ENCODE peak calls at places on chromosome 22, in six cellular contexts. E is prostate gland, N is pancreas, Q is GM06990, S is fibroblast of the aortic adventitia, Z is WTC11. Y is an unnamed sample.

GRCh38 chr22:49760630-49761571 is 66.8 kb downstream of the BRD1 start:
- DNase-seq in E (no peak), N (no peak), Q (peak), S (no peak), Z (no peak), Y (peak)

GRCh38 chr22:46569848-46570695 is 32.7 kb upstream of the CELSR1 start:
- DNase-seq in E (no peak), N (peak), Q (no peak), S (no peak), Z (peak), Y (no peak)

GRCh38 chr22:43493297-43493696 is 81.5 kb downstream of the MPPED1 start:
- DNase-seq in E (no peak), N (no peak), Q (no peak), S (no peak), Z (no peak), Y (no peak)

GRCh38 chr22:29166180-29166579 is 39.5 kb upstream of the EMID1 start:
- DNase-seq in E (no peak), N (no peak), Q (peak), S (no peak), Z (no peak), Y (no peak)

GRCh38 chr22:17970205-17970708 is 54.1 kb downstream of the MICAL3 start:
- DNase-seq in E (no peak), N (no peak), Q (no peak), S (no peak), Z (no peak), Y (no peak)

GRCh38 chr22:48405741-48406140 is 1421.9 kb downstream of the BRD1 start:
- DNase-seq in E (no peak), N (no peak), Q (no peak), S (no peak), Z (no peak), Y (no peak)

GRCh38 chr22:23035557-23036277 is 34.6 kb upstream of the GNAZ start:
- DNase-seq in E (no peak), N (no peak), Q (no peak), S (no peak), Z (no peak), Y (no peak)

GRCh38 chr22:21734540-21735197 is 925 bp downstream of the YPEL1 start:
- DNase-seq in E (no peak), N (no peak), Q (no peak), S (no peak), Z (no peak), Y (no peak)

GRCh38 chr22:32951807-32952153 is 106.4 kb downstream of the SYN3 start:
- DNase-seq in E (no peak), N (peak), Q (no peak), S (no peak), Z (no peak), Y (no peak)

GRCh38 chr22:33240901-33241300 is 182.7 kb upstream of the SYN3 start:
- DNase-seq in E (no peak), N (no peak), Q (peak), S (no peak), Z (no peak), Y (no peak)

GRCh38 chr22:26648011-26648497 is 9.3 kb upstream of the MIAT start:
- DNase-seq in E (no peak), N (no peak), Q (no peak), S (no peak), Z (peak), Y (no peak)

GRCh38 chr22:28148816-28149465 is 229.9 kb upstream of the PITPNB start:
- DNase-seq in E (no peak), N (no peak), Q (no peak), S (no peak), Z (no peak), Y (no peak)

GRCh38 chr22:48268293-48268692 is 1505.8 kb downstream of the TBC1D22A start:
- DNase-seq in E (no peak), N (no peak), Q (no peak), S (no peak), Z (no peak), Y (no peak)

GRCh38 chr22:17411213-17411612 is 42.0 kb downstream of the CECR2 start:
- DNase-seq in E (no peak), N (no peak), Q (no peak), S (peak), Z (no peak), Y (no peak)

GRCh38 chr22:33409134-33409533 is 351.0 kb upstream of the SYN3 start:
- DNase-seq in E (no peak), N (no peak), Q (no peak), S (no peak), Z (no peak), Y (no peak)

GRCh38 chr22:48832592-48832991 is 995.1 kb downstream of the BRD1 start:
- DNase-seq in E (no peak), N (no peak), Q (no peak), S (no peak), Z (no peak), Y (no peak)

GRCh38 chr22:31753005-31753633 is 700 bp upstream of the DEPDC5 start:
- DNase-seq in E (peak), N (peak), Q (peak), S (no peak), Z (peak), Y (peak)

GRCh38 chr22:29813563-29813962 is 24.5 kb downstream of the ASCC2 start:
- DNase-seq in E (no peak), N (no peak), Q (no peak), S (no peak), Z (no peak), Y (no peak)

DNA sequence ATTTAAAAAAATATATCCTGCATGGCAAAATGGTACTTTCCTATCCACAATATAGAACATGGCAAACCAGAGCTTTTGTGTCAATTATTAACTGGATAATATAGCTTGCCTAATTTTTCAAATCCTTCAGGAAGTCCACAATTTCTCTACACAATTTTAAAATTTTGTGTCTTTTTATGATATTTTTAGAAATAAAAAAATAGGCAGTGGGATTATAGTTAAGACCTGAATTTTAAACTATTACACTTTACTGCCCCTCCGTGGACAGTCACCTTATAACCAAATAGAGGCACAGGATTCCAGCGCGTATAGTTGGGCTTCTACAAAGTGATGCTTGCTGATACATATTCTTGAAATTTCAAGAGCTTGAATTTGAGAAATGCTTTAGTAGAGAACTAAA is 2.1 kb upstream of the DMC1 start:
- DNase-seq in E (peak), N (no peak), Q (peak), S (peak), Z (no peak), Y (peak)
- TF ChIP-seq CTCF in E (peak), N (no peak), Q (peak), S (peak), Z (no peak), Y (peak)

DNA sequence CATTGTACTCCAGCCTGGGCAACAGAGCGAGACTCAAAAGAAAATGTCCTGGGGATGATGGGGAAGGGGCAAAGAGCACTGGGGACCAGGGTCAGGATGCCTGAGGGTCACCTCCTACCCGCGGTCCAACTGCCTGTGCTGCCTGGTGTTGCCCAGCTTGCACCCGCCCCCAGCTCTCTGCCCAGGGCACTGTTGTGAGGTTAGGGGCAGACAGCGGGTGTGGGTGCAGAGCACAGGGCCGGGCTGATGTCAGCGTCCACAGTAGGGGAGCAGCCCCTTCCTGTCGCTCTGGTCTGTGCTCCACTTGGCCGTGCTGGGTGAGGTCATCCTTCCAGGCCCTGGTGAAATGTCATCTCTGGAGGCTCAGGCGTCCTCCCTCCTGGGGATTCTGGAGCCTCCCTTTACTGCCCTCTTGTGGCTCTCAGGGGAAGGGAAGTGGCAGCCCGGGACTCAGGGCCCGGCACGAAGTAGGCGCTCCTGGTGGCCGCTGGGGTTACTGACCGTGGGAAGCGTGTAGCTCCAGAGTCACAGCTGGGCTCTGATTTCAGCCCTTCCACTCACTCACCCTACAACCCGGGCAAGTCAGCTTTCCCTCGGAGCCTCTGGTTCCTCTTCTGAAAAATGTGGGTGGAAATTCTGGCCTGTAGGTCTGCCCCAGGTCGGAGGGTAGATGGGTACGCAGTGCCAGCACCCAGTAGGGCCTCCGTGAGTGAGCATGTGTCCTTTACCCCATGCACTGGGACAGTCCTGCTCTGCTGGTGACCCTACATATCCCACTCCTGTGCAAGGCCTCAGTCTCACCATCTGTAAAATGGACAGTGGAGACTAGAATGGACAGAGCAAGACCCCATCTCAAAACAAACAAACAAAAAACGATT is 17.3 kb upstream of the PRR5 start:
- DNase-seq in E (peak), N (peak), Q (peak), S (peak), Z (peak), Y (peak)
- TF ChIP-seq CTCF in E (peak), N (peak), Q (peak), S (peak), Z (peak), Y (peak)

GRCh38 chr22:39216143-39216490 is 28.7 kb downstream of the PDGFB start:
- DNase-seq in E (no peak), N (no peak), Q (no peak), S (no peak), Z (no peak), Y (no peak)

GRCh38 chr22:39214006-39214382 is 30.8 kb downstream of the PDGFB start:
- DNase-seq in E (no peak), N (no peak), Q (no peak), S (no peak), Z (no peak), Y (no peak)

GRCh38 chr22:39214383-39215069 is 30.3 kb downstream of the PDGFB start:
- DNase-seq in E (peak), N (no peak), Q (no peak), S (no peak), Z (peak), Y (no peak)

GRCh38 chr22:39215070-39215396 is 29.7 kb downstream of the PDGFB start:
- DNase-seq in E (no peak), N (no peak), Q (no peak), S (no peak), Z (no peak), Y (no peak)

DNA sequence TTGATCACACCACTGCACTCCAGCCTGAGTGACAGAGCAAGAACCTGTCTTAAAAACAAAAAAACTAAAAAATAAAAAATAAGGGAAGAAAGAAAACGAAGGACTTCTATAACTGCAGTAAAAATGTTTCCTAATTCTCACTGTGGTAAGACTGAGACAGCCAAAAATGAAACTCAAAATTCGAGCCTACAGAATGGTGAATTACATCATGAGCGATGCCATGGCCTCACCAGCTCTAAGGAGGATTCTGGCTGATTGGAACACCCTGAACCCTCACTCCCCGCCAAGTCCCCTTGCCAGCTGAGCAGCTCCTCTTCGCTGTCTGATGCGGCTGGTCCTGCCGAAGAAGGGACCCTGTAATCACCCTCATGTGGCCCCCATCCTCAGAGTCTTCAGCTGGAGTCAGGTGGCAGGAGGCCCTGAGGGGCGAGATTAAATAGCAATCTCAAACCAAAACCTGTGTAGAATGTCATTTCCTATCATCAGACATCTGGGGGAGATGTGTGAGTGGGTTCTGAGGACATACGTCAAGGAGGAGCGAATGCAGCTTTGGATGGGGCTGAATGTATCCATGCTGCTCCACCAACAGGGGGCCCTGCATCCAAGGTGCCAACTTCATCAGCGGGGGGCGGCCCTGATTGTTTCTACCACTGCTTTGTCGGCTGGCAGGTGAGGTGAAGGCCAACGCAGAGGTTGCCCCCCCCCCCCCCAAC is 29.2 kb downstream of the PDGFB start:
- DNase-seq in E (no peak), N (no peak), Q (no peak), S (no peak), Z (peak), Y (no peak)
- TF ChIP-seq CTCF in E (no peak), N (peak), Q (peak), S (peak), Z (peak), Y (peak)

DNA sequence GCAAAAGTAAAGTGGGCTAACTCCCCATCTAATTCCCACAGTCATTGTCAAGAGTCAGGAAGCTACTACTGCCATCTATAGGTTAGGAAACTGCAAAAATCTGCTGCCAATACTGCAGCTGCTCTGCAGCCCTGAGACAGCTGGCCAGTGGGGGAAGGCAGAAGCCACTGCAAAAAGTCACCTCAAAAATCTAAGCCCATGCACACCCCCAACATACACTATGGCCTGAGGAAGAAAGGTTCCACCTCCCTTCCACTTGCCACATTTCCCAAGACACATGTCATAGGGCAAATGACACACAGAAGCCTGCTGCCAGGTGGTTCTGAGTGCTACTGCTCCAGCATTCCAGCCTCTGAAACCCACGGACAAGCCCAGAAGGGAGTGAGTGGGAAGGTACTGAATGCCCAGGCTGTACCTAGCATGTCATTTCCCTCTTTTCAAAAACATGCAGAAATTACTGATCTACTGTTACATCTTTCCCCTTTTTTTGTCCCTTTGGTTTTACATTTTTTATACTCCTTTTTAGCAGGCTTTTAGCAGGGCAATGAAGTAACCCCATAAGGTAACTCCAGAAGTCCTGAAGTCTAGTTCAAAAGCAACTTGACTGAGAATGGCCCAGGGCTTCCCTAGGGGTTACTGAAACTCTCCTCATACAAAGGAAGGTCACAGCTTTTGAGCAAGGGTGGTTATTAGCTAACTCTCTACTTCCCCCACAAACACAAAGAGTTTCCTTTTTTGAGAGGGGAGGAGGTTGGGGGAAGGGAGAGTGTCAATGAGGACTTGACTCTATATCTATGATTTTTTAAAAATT is 36.8 kb downstream of the DGCR2 start:
- DNase-seq in E (no peak), N (no peak), Q (peak), S (peak), Z (no peak), Y (peak)
- TF ChIP-seq CTCF in E (no peak), N (no peak), Q (peak), S (peak), Z (no peak), Y (peak)

DNA sequence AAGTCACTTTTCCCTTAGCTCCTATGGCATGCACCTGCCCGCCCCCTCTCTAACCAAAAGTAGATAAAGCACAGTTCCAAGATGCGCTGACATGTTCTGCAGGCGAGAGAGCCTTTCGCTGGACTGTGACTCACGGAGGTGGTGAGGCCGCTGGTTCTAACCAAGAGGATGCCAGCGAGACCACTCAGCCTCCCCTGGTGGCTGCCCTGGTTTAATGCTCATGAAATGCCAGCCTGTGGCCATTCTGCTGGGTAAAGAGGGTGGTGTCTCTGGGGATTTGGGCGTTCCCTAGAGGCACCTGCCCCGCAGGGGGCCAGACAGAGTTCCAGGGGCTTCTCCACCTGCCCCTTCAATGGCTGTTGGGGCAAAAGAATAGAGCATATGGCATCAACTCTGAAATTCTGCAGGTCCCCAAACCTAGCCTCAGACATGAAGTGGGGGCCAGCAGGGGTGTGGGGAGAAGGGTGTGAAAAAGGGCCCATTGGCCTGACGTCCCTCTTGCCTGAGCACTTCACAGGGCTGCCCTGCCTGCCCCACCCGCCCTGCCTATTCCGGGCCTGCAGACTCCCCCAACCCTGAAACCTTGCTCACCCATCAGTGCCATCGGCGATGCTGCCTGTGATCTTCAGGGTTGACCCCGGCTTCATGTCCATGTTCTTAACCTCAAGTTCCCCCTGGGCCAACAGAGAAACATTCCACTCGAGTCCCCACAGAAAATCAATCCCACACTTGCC is 8.5 kb downstream of the LGALS2 start:
- DNase-seq in E (no peak), N (no peak), Q (no peak), S (no peak), Z (no peak), Y (no peak)
- TF ChIP-seq CTCF in E (no peak), N (no peak), Q (peak), S (no peak), Z (no peak), Y (no peak)

GRCh38 chr22:24107668-24108067 is 73.6 kb upstream of the SUSD2 start:
- DNase-seq in E (peak), N (no peak), Q (no peak), S (peak), Z (no peak), Y (no peak)
- TF ChIP-seq CTCF in E (peak), N (no peak), Q (no peak), S (peak), Z (no peak), Y (no peak)

DNA sequence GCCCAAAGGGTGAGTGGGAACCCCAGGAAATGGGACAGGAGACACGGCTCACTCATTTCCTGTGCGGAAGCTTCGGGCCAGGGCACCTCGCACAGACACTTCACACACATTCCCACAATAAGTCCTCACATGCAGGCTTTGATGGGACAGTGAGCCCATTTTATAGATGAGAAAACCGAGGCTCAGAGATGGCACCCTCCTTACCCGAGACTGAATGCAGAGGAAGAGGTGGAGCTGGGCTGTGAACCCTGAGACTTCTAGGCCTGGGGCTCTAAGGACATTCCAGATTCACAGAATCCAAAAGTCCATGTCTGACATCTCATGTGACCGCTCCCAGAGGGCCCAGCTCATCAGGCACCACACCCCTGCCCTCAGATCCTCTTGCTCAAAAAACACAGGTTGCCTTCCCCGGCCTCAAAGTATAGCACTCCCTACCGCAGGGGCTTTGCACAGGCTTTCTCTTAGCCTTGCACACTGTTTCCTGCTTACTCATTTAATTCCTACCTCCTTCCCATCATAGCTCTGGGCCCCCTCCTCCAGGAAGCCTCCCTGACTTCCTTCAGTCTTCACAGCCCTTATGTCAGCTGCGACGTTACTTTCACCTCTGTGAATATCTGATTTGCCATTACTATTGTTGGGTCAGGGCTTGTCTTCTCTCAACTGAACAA is 57.1 kb upstream of the TCF20 start:
- DNase-seq in E (no peak), N (no peak), Q (no peak), S (no peak), Z (no peak), Y (no peak)
- TF ChIP-seq CTCF in E (no peak), N (no peak), Q (no peak), S (no peak), Z (no peak), Y (no peak)

GRCh38 chr22:45441158-45441557 is 27.7 kb downstream of the RIBC2 start:
- DNase-seq in E (peak), N (no peak), Q (no peak), S (peak), Z (peak), Y (peak)
- TF ChIP-seq CTCF in E (peak), N (peak), Q (peak), S (peak), Z (no peak), Y (peak)

DNA sequence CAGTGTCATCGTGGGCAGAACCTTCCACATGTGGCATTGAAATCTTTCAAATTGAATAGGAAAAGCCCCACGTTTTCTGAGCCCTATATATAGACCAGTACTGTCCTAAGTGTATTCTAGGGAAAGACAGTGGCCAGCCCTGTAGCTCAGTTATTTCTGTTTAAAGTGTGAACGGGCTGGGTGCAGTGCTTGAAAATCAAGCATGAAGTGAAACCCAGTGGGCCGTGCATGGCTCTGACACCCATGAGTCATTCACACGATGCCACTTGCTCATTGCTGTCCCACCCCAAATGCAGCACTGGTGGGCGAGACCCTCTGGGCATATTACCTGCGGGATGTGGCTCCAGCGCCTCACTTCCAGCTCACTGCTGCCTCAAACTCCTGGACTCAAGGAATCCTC is 29.8 kb upstream of the CCDC188 start:
- DNase-seq in E (no peak), N (no peak), Q (no peak), S (no peak), Z (no peak), Y (no peak)
- TF ChIP-seq CTCF in E (no peak), N (no peak), Q (no peak), S (no peak), Z (no peak), Y (no peak)

Y was measured in GM20000.